ENCODE peak calls at places on chromosomes 6 and 20, in nine cellular contexts. H, F, L, I, K, N, O, T and Z are unnamed samples.

GRCh38 chr6:104483225-104483834 is 376.4 kb downstream of the HACE1 start:
- DNase-seq in H (no peak), F (peak), L (no peak), I (no peak), K (no peak), N (no peak), O (no peak), T (no peak), Z (no peak)

GRCh38 chr20:50027611-50028105 is 44.9 kb downstream of the SNAI1 start:
- DNase-seq in H (no peak), F (peak), L (no peak), I (no peak), K (peak), N (peak), O (peak), T (no peak), Z (no peak)

GRCh38 chr6:56314683-56315523 is 67.5 kb upstream of the COL21A1 start:
- DNase-seq in H (peak), F (peak), L (peak), I (no peak), K (no peak), N (no peak), O (no peak), T (peak), Z (no peak)

GRCh38 chr6:12017263-12017662 is 5.2 kb downstream of the HIVEP1 start:
- DNase-seq in H (no peak), F (no peak), L (no peak), I (no peak), K (no peak), N (no peak), O (no peak), T (no peak), Z (no peak)

GRCh38 chr6:8029243-8029870 is 34.8 kb downstream of the BLOC1S5 start:
- DNase-seq in H (no peak), F (peak), L (peak), I (no peak), K (no peak), N (no peak), O (peak), T (no peak), Z (no peak)

GRCh38 chr6:138012682-138013081 is 94.5 kb downstream of the PERP start:
- DNase-seq in H (no peak), F (no peak), L (no peak), I (no peak), K (no peak), N (no peak), O (no peak), T (no peak), Z (no peak)

GRCh38 chr6:35096129-35096852 is 44.8 kb downstream of the TCP11 start:
- DNase-seq in H (no peak), F (peak), L (no peak), I (no peak), K (no peak), N (no peak), O (no peak), T (no peak), Z (peak)

GRCh38 chr6:89022747-89023289 is 57.7 kb upstream of the PNRC1 start:
- DNase-seq in H (no peak), F (peak), L (no peak), I (no peak), K (no peak), N (no peak), O (no peak), T (no peak), Z (no peak)

GRCh38 chr6:98944598-98945011 is 3.1 kb downstream of the FBXL4 start:
- DNase-seq in H (no peak), F (peak), L (no peak), I (no peak), K (no peak), N (no peak), O (no peak), T (no peak), Z (no peak)

GRCh38 chr20:18739785-18740184 is 73.8 kb upstream of the SCP2D1 start:
- DNase-seq in H (no peak), F (peak), L (peak), I (no peak), K (no peak), N (no peak), O (peak), T (no peak), Z (peak)

GRCh38 chr6:1527098-1527497 is 82.6 kb upstream of the FOXC1 start:
- DNase-seq in H (no peak), F (peak), L (peak), I (peak), K (no peak), N (peak), O (peak), T (peak), Z (peak)

GRCh38 chr6:117266948-117267347 is 1.6 kb downstream of the VGLL2 start:
- DNase-seq in H (no peak), F (no peak), L (no peak), I (no peak), K (no peak), N (no peak), O (no peak), T (no peak), Z (no peak)

GRCh38 chr6:117265425-117266266 is at the start of gene VGLL2:
- DNase-seq in H (no peak), F (peak), L (peak), I (no peak), K (peak), N (no peak), O (peak), T (no peak), Z (peak)

GRCh38 chr6:117263353-117263927 is 1.9 kb upstream of the VGLL2 start:
- DNase-seq in H (no peak), F (no peak), L (no peak), I (no peak), K (no peak), N (no peak), O (no peak), T (no peak), Z (no peak)

GRCh38 chr6:117266267-117266797 is 974 bp downstream of the VGLL2 start:
- DNase-seq in H (no peak), F (no peak), L (peak), I (no peak), K (no peak), N (no peak), O (no peak), T (no peak), Z (peak)

DNA sequence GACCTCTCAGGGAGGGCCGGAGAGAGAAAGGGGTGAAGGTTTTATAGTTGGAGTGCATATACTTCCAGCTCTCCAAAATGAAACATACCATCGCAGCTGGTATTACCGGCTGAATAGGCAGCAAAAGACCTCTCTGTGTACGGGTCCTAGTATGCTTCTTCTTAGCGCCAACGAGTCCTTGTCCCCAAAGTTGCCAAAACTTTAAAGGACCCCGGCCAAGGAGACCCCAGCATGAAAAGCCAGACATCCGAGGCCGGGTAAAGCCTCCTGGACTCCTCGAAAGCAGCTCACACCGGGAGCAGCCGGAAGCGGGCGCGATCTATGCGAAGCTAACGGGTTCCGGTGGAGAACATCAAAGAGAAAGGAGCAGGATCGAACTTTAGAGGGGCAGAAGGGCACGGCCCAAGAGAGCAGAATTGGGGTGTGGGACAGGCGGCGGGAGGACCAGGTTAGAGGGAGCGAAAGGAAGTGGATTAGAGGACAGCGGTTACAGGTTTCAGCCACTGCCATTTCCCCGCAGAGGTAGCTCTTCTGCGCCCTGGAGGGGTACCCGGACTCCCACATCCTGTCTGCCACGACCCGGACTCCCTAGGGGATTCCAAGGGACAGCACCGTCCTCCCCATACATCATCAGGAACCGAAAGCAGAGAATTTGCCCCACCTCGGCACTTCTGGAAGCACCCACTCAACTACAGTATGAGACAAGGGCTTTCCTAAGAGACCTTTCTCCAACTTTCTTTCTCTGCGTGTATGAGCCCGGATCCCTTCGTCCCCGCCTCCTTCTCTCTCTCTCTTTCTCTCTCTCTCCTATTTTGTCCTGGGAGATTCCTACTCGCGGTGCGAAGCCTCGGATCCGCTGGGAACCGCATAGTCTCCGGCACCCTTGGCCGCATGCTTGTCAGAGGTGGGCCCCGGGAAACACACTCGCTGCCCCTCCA is 602 bp upstream of the VGLL2 start:
- DNase-seq in H (no peak), F (peak), L (peak), I (no peak), K (no peak), N (no peak), O (no peak), T (no peak), Z (peak)
- H3K4me3 ChIP-seq in H (no peak), F (peak), L (peak), I (peak), K (no peak), N (peak), O (peak), T (peak), Z (peak)

DNA sequence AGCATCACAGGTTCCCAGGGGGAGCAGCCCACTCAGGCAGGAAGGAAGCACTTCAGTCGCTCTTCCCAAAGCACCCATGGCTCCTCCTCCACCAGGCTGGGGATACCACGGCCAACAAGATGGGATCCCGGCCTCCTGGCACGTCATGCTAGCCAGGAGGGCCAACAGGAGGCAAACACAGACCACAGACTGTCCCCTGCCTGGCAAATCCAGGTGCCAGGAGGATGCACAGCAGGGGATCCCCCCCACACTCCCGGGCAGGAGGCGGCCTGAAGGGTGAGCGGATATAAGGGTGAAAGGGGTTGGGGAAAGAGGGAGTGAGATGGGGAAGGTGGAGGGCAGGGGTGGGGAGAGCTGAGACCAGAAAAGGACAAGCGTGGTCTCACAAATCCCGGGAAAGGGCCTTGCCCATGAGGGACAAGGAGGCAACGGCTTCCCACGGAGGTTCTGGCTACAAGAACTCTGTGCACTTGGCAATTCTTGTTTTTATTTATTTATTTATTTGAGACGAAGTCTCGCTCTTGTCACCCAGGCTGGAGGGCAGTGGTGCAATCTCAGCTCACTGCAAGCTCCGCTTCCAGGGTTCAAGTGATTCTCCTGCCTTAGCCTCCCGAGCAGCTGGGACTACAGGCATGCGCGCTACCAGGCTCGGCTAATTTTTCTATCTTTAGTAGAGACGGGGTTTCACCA is 7.2 kb downstream of the PXDC1 start:
- DNase-seq in H (no peak), F (peak), L (no peak), I (no peak), K (no peak), N (peak), O (no peak), T (no peak), Z (no peak)
- H3K4me3 ChIP-seq in H (no peak), F (peak), L (no peak), I (no peak), K (no peak), N (peak), O (no peak), T (no peak), Z (no peak)

GRCh38 chr6:41694815-41695536 is 40.4 kb downstream of the TFEB start:
- DNase-seq in H (no peak), F (peak), L (no peak), I (no peak), K (no peak), N (no peak), O (no peak), T (no peak), Z (no peak)
- H3K4me3 ChIP-seq in H (no peak), F (no peak), L (no peak), I (no peak), K (no peak), N (no peak), O (no peak), T (no peak), Z (no peak)

GRCh38 chr6:129863664-129864063 is 2.5 kb upstream of the TMEM244 start:
- DNase-seq in H (no peak), F (no peak), L (no peak), I (no peak), K (no peak), N (no peak), O (no peak), T (no peak), Z (no peak)

GRCh38 chr6:129859524-129859923 is 1.6 kb downstream of the TMEM244 start:
- DNase-seq in H (no peak), F (peak), L (no peak), I (no peak), K (no peak), N (no peak), O (no peak), T (no peak), Z (no peak)

GRCh38 chr6:129857838-129858237 is 3.3 kb downstream of the TMEM244 start:
- DNase-seq in H (no peak), F (no peak), L (no peak), I (no peak), K (no peak), N (no peak), O (no peak), T (no peak), Z (no peak)

GRCh38 chr6:129865013-129865412 is 3.9 kb upstream of the TMEM244 start:
- DNase-seq in H (peak), F (no peak), L (no peak), I (no peak), K (no peak), N (no peak), O (no peak), T (no peak), Z (no peak)

GRCh38 chr6:129860901-129861665 is at the start of gene TMEM244:
- DNase-seq in H (no peak), F (peak), L (no peak), I (no peak), K (no peak), N (no peak), O (no peak), T (no peak), Z (no peak)
- H3K4me3 ChIP-seq in H (no peak), F (no peak), L (no peak), I (no peak), K (no peak), N (no peak), O (peak), T (peak), Z (peak)

DNA sequence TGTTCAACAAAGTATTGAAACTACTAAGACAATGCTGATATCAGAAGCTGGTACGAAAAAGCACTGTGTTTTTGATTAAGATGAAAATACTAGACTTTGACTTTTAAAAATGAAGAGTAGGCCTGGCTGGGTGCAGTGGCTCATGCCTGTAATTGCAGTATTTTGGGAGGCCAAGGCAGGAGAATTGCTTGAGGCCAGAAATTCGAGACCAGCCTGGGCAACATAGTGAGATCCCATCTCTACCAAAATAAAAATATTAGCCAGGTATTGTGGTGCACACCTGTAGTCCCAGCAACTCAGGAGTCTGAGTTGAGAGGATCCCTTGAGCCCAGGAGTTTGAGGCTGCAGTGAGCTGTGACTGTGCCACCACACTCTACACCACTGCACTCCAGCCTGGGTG is 43.4 kb downstream of the TIAM2 start:
- DNase-seq in H (no peak), F (no peak), L (no peak), I (no peak), K (no peak), N (no peak), O (no peak), T (no peak), Z (no peak)
- H3K4me3 ChIP-seq in H (no peak), F (no peak), L (no peak), I (no peak), K (no peak), N (no peak), O (no peak), T (no peak), Z (no peak)

DNA sequence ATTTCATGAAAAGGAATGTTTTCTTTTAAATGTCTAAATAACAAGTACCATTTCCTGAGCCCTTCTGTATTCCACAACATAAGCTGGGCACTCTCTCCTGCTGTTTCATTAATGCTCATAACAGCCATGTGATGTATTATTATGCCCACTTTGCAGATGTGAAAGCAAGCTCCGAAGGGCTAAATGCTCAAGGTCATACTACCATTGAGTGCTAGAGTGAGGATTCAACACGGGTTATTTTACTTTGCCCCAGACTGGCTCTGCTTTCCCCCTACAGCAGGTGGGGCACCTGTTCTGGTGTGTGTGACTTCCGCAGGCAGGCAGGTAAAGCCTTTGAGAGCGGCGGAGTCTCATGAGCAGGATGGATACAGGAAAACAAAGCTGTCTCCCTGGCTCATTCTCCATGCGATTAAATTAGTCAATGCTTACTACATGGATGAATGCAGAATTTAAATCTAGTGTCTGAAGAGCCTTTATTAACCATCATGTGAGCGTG is 30.3 kb downstream of the CNKSR3 start:
- DNase-seq in H (no peak), F (no peak), L (no peak), I (no peak), K (no peak), N (no peak), O (no peak), T (no peak), Z (no peak)
- H3K4me3 ChIP-seq in H (no peak), F (no peak), L (no peak), I (no peak), K (no peak), N (peak), O (no peak), T (no peak), Z (peak)

GRCh38 chr6:18284261-18284660 is 19.9 kb upstream of the DEK start:
- DNase-seq in H (no peak), F (no peak), L (no peak), I (no peak), K (no peak), N (no peak), O (no peak), T (no peak), Z (no peak)
- H3K4me3 ChIP-seq in H (no peak), F (no peak), L (no peak), I (no peak), K (no peak), N (no peak), O (no peak), T (no peak), Z (no peak)

GRCh38 chr6:24287239-24287638 is 70.6 kb downstream of the DCDC2 start:
- DNase-seq in H (no peak), F (no peak), L (no peak), I (no peak), K (no peak), N (no peak), O (no peak), T (no peak), Z (no peak)

GRCh38 chr6:24284006-24284405 is 73.9 kb downstream of the DCDC2 start:
- DNase-seq in H (no peak), F (no peak), L (no peak), I (no peak), K (no peak), N (no peak), O (no peak), T (no peak), Z (no peak)

GRCh38 chr6:24283043-24283985 is 74.5 kb downstream of the DCDC2 start:
- DNase-seq in H (peak), F (peak), L (peak), I (no peak), K (peak), N (peak), O (peak), T (peak), Z (peak)
- H3K4me3 ChIP-seq in H (no peak), F (no peak), L (peak), I (no peak), K (no peak), N (no peak), O (peak), T (no peak), Z (no peak)

GRCh38 chr6:136763716-136764521 is 28.4 kb downstream of the MAP3K5 start:
- DNase-seq in H (peak), F (no peak), L (no peak), I (no peak), K (no peak), N (no peak), O (no peak), T (peak), Z (no peak)
- H3K4me3 ChIP-seq in H (peak), F (no peak), L (no peak), I (no peak), K (no peak), N (no peak), O (no peak), T (no peak), Z (no peak)